ENCODE peak calls at places on chromosomes 4 and X, in nine cellular contexts. B, K, C, W, S, F, J, N and P are unnamed samples.

GRCh38 chrX:357693-358471 is 28.8 kb downstream of the PPP2R3B start:
- DNase-seq in B (peak; percentile 51), K (peak; percentile 74), C (no peak), W (no peak), S (no peak), F (no peak), J (peak; percentile 13), N (peak; percentile 16), P (no peak)

GRCh38 chr4:140157341-140157740 is 3.4 kb upstream of the MAML3 start:
- DNase-seq in B (no peak), K (no peak), C (no peak), W (no peak), S (no peak), F (no peak), J (no peak), N (no peak), P (no peak)

GRCh38 chr4:150668824-150669223 is 86.9 kb downstream of the MAB21L2 start:
- DNase-seq in B (no peak), K (no peak), C (no peak), W (no peak), S (no peak), F (no peak), J (no peak), N (no peak), P (no peak)

GRCh38 chrX:31036895-31037294 is 34.9 kb downstream of the FTHL17 start:
- DNase-seq in B (peak; percentile 65), K (peak; percentile 45), C (peak; percentile 19), W (peak; percentile 1), S (peak; percentile 28), F (peak; percentile 24), J (peak; percentile 16), N (no peak), P (no peak)

GRCh38 chrX:155065035-155065734 is 5.8 kb downstream of the CMC4 start:
- DNase-seq in B (peak; percentile 68), K (peak; percentile 71), C (no peak), W (no peak), S (no peak), F (no peak), J (no peak), N (no peak), P (no peak)

GRCh38 chrX:64205441-64205734 is at the start of gene AMER1:
- DNase-seq in B (peak; percentile 76), K (no peak), C (no peak), W (no peak), S (no peak), F (no peak), J (no peak), N (no peak), P (no peak)

GRCh38 chr4:8209176-8209874 is 10.2 kb downstream of the SH3TC1 start:
- DNase-seq in B (no peak), K (no peak), C (no peak), W (no peak), S (no peak), F (no peak), J (no peak), N (no peak), P (no peak)

GRCh38 chrX:124232523-124233201 is 99.8 kb upstream of the TEX13D start:
- DNase-seq in B (no peak), K (peak; percentile 42), C (no peak), W (no peak), S (no peak), F (no peak), J (no peak), N (peak; percentile 28), P (no peak)